ENCODE peak calls at places on chromosome 10, in five cellular contexts. T is foreskin fibroblast, J is dorsolateral prefrontal cortex, I is ascending aorta, Y is MM.1S. D is an unnamed sample.

GRCh38 chr10:5683065-5683464 is 1.6 kb upstream of the TASOR2 start:
- DNase-seq in T (no peak), J (no peak), I (no peak), Y (no peak), D (no peak)

GRCh38 chr10:14377591-14377990 is 46.9 kb upstream of the FRMD4A start:
- DNase-seq in T (no peak), J (no peak), I (no peak), Y (no peak), D (no peak)

GRCh38 chr10:12513775-12514663 is 164.7 kb downstream of the CAMK1D start:
- DNase-seq in T (no peak), J (no peak), I (peak; percentile 34), Y (no peak), D (peak; percentile 9)

GRCh38 chr10:114030140-114030539 is 13.5 kb upstream of the ADRB1 start:
- DNase-seq in T (no peak), J (no peak), I (no peak), Y (no peak), D (no peak)

GRCh38 chr10:108336836-108337235 is 1172.3 kb upstream of the SORCS1 start:
- DNase-seq in T (no peak), J (no peak), I (no peak), Y (no peak), D (no peak)

GRCh38 chr10:25952857-25953256 is 18.8 kb downstream of the MYO3A start:
- DNase-seq in T (no peak), J (no peak), I (no peak), Y (peak; percentile 66), D (no peak)

GRCh38 chr10:100696477-100696901 is 48.9 kb upstream of the PAX2 start:
- DNase-seq in T (no peak), J (no peak), I (no peak), Y (peak; percentile 79), D (no peak)

GRCh38 chr10:98138031-98138430 is 3.6 kb downstream of the R3HCC1L start:
- DNase-seq in T (no peak), J (no peak), I (no peak), Y (no peak), D (no peak)

GRCh38 chr10:132337019-132337418 is 5.0 kb downstream of the LRRC27 start:
- DNase-seq in T (no peak), J (no peak), I (no peak), Y (peak; percentile 10), D (peak; percentile 25)

GRCh38 chr10:95445223-95445836 is 115.8 kb downstream of the SORBS1 start:
- DNase-seq in T (peak; percentile 68), J (peak; percentile 36), I (peak; percentile 96), Y (no peak), D (peak; percentile 54)

GRCh38 chr10:95447733-95448132 is 113.4 kb downstream of the SORBS1 start:
- DNase-seq in T (no peak), J (no peak), I (no peak), Y (no peak), D (no peak)

GRCh38 chr10:95443636-95444035 is 117.5 kb downstream of the SORBS1 start:
- DNase-seq in T (no peak), J (no peak), I (peak; percentile 21), Y (no peak), D (no peak)

GRCh38 chr10:95444792-95445191 is 116.4 kb downstream of the SORBS1 start:
- DNase-seq in T (no peak), J (no peak), I (peak; percentile 57), Y (no peak), D (no peak)

GRCh38 chr10:95445837-95446347 is 115.3 kb downstream of the SORBS1 start:
- DNase-seq in T (peak; percentile 70), J (peak; percentile 61), I (peak; percentile 96), Y (peak; percentile 75), D (peak; percentile 69)
- TF ChIP-seq CTCF in T (peak; percentile 75), J (peak; percentile 60), I (peak; percentile 84), Y (peak; percentile 89), D (peak; percentile 88)

GRCh38 chr10:18158698-18159342 is 18.6 kb downstream of the CACNB2 start:
- DNase-seq in T (peak; percentile 62), J (peak; percentile 28), I (no peak), Y (no peak), D (peak; percentile 35)
- H3K4me3 ChIP-seq in T (no peak overlapping the region), J (no peak overlapping the region), I (peak overlapping the region; percentile 28), Y (no peak overlapping the region), D (no peak overlapping the region)

GRCh38 chr10:29039659-29040309 is 249.1 kb upstream of the LYZL1 start:
- DNase-seq in T (peak; percentile 5), J (no peak), I (no peak), Y (no peak), D (peak; percentile 80)
- TF ChIP-seq CTCF in T (no peak), J (no peak), I (no peak), Y (no peak), D (no peak)

DNA sequence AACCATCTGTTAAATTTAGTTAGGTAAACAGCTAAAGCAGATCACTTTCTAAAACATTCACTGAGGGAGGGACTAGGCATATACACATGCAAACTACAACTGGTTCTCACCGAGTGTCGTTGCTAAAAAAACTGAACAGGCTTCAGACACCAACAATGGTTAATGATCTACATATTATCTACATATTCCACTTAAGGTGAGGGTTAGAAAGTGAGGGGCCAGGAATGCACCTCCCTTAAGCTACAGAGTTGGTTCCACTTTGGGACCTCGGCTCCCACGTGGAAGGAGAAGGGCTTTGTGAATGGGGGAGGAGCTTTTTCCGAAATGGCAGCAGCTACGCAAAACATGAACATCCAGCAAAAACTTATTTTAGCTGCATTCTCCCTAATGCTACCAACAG is 5.8 kb downstream of the CTBP2 start:
- DNase-seq in T (no peak), J (no peak), I (no peak), Y (no peak), D (peak; percentile 44)
- H3K4me3 ChIP-seq in T (peak overlapping the region; percentile 20), J (peak overlapping the region; percentile 23), I (peak overlapping the region; percentile 51), Y (no peak overlapping the region), D (peak overlapping the region; percentile 19)

GRCh38 chr10:812787-813186 is 118.7 kb downstream of the LARP4B start:
- DNase-seq in T (no peak), J (no peak), I (no peak), Y (no peak), D (no peak)

GRCh38 chr10:811379-811778 is 120.1 kb downstream of the LARP4B start:
- DNase-seq in T (no peak), J (no peak), I (no peak), Y (no peak), D (no peak)

GRCh38 chr10:811781-812180 is 119.7 kb downstream of the LARP4B start:
- DNase-seq in T (no peak), J (no peak), I (no peak), Y (no peak), D (no peak)

GRCh38 chr10:809671-810350 is 120.3 kb upstream of the DIP2C start:
- DNase-seq in T (no peak), J (no peak), I (no peak), Y (no peak), D (no peak)

GRCh38 chr10:810351-810846 is 120.9 kb upstream of the DIP2C start:
- DNase-seq in T (no peak), J (no peak), I (no peak), Y (peak; percentile 27), D (no peak)
- TF ChIP-seq CTCF in T (peak; percentile 17), J (no peak), I (peak; percentile 22), Y (peak; percentile 45), D (peak; percentile 27)

GRCh38 chr10:88881922-88882645 is 2.0 kb downstream of the STAMBPL1 start:
- DNase-seq in T (no peak), J (no peak), I (no peak), Y (no peak), D (no peak)
- H3K4me3 ChIP-seq in T (peak overlapping the region; percentile 91), J (peak overlapping the region; percentile 75), I (peak overlapping the region; percentile 90), Y (no peak overlapping the region), D (peak overlapping the region; percentile 86)

GRCh38 chr10:27072436-27073114 is 27.7 kb downstream of the ANKRD26 start:
- DNase-seq in T (no peak), J (no peak), I (no peak), Y (no peak), D (no peak)
- TF ChIP-seq CTCF in T (no peak), J (no peak), I (no peak), Y (no peak), D (no peak)

D was measured in fibroblast of villous mesenchyme.